ENCODE peak calls at places on chromosome 13, in seven cellular contexts. H is A673; R is stimulated activated CD8-positive, alpha-beta memory T cell treated with anti-CD3 and anti-CD28 coated beads, Interleukin-4, amount 100 ng/mL, for 1 hour; D is prostate gland; V is stimulated activated CD4-positive, alpha-beta T cell treated with anti-CD3 and anti-CD28 coated beads, Interleukin-4, amount 100 ng/mL, for 1 hour; E is Karpas-422; N is activated T-cell treated with anti-CD3 and anti-CD28 coated beads, Interleukin-2, amount 50 U/mL, for 48 hours. J is an unnamed sample.

GRCh38 chr13:66659291-66660012 is 570.7 kb downstream of the PCDH9 start:
- DNase-seq in V (no peak), H (peak; percentile 15), N (no peak), D (no peak), E (peak; percentile 89), R (no peak), J (no peak)

GRCh38 chr13:65339236-65339635 is 1890.9 kb downstream of the PCDH9 start:
- DNase-seq in D (no peak), R (no peak), E (no peak), N (no peak), H (no peak), V (no peak), J (no peak)

GRCh38 chr13:103961784-103962183 is 895.6 kb upstream of the SLC10A2 start:
- DNase-seq in E (no peak), D (no peak), V (no peak), R (no peak), N (no peak), H (no peak), J (no peak)

GRCh38 chr13:73934771-73935170 is 199.4 kb downstream of the KLF12 start:
- DNase-seq in N (no peak), E (no peak), H (no peak), R (no peak), D (no peak), V (no peak), J (no peak)

GRCh38 chr13:28324181-28324789 is 170.6 kb downstream of the FLT1 start:
- DNase-seq in E (peak; percentile 79), D (peak; percentile 22), R (peak; percentile 10), H (peak; percentile 81), V (peak; percentile 26), N (peak; percentile 65), J (peak; percentile 81)

GRCh38 chr13:24279267-24279666 is 30.1 kb upstream of the C1QTNF9 start:
- DNase-seq in V (no peak), N (no peak), E (no peak), H (peak; percentile 50), D (no peak), R (no peak), J (no peak)

GRCh38 chr13:90760639-90761038 is 586.8 kb upstream of the MIR17HG start:
- DNase-seq in V (no peak), H (no peak), D (no peak), N (no peak), R (no peak), E (peak; percentile 50), J (no peak)

GRCh38 chr13:31898383-31899071 is 133.0 kb upstream of the FRY start:
- DNase-seq in D (no peak), R (no peak), E (no peak), H (no peak), V (no peak), N (no peak), J (no peak)

GRCh38 chr13:111034811-111035210 is 80.3 kb upstream of the ARHGEF7 start:
- DNase-seq in V (no peak), D (no peak), N (no peak), H (no peak), R (no peak), E (no peak), J (no peak)

GRCh38 chr13:94613051-94613450 is 11.4 kb downstream of the GPR180 start:
- DNase-seq in H (no peak), E (no peak), N (no peak), R (no peak), V (no peak), D (no peak), J (no peak)

GRCh38 chr13:43884221-43884620 is 4.5 kb downstream of the LACC1 start:
- DNase-seq in V (no peak), D (no peak), H (no peak), N (no peak), R (no peak), E (no peak), J (no peak)

GRCh38 chr13:20714563-20715339 is 11.3 kb downstream of the IL17D start:
- DNase-seq in N (no peak), V (no peak), D (no peak), R (no peak), E (no peak), H (no peak), J (peak; percentile 91)

J was measured in dermis microvascular lymphatic vessel endothelial cell.